ENCODE peak calls at places on chromosomes 3 and 15, in eight cellular contexts. E, H, T, M, D, Z, G and L are unnamed samples. For H3K36me3, the result is how much of the 10 kb centered on the place peaks cover.

GRCh38 chr3:50525987-50526386 is 22.6 kb upstream of the CACNA2D2 start:
- DNase-seq in T (peak), E (no peak), D (no peak), H (peak), M (no peak), G (peak), Z (no peak), L (peak)

GRCh38 chr15:90869601-90870353 is 1.4 kb downstream of the FURIN start:
- DNase-seq in D (no peak), M (no peak), Z (peak), E (peak), T (peak), G (peak), H (peak), L (peak)

GRCh38 chr3:58924581-58924980 is 125.2 kb downstream of the CFAP20DC start:
- DNase-seq in D (no peak), E (no peak), T (no peak), G (no peak), Z (no peak), H (no peak), M (no peak), L (no peak)

GRCh38 chr3:14980689-14981088 is 33.3 kb downstream of the NR2C2 start:
- DNase-seq in G (no peak), E (no peak), M (no peak), Z (no peak), H (no peak), T (no peak), D (no peak), L (no peak)

GRCh38 chr15:78129098-78130011 is 1.9 kb downstream of the CIB2 start:
- DNase-seq in Z (no peak), D (peak), E (no peak), M (no peak), H (no peak), G (no peak), T (no peak), L (peak)

GRCh38 chr15:92429378-92430066 is 35.8 kb downstream of the ST8SIA2 start:
- DNase-seq in G (peak), H (peak), E (no peak), T (no peak), D (no peak), Z (no peak), M (no peak), L (peak)

GRCh38 chr3:140342668-140343067 is 335.2 kb upstream of the TRIM42 start:
- DNase-seq in E (no peak), G (no peak), D (no peak), H (no peak), Z (no peak), T (no peak), M (no peak), L (no peak)

GRCh38 chr15:31262143-31262530 is 64.5 kb upstream of the KLF13 start:
- DNase-seq in G (no peak), Z (no peak), T (peak), M (no peak), E (no peak), D (no peak), H (no peak), L (no peak)

GRCh38 chr3:21292971-21293370 is 458.0 kb downstream of the ZNF385D start:
- DNase-seq in M (no peak), Z (no peak), G (no peak), D (no peak), E (no peak), T (no peak), H (no peak), L (no peak)

GRCh38 chr15:99707481-99708270 is 25.6 kb downstream of the LYSMD4 start:
- DNase-seq in D (no peak), Z (no peak), H (no peak), T (no peak), M (no peak), E (no peak), G (no peak), L (no peak)

GRCh38 chr3:43695443-43695842 is 4.7 kb downstream of the ABHD5 start:
- DNase-seq in T (no peak), Z (no peak), H (no peak), E (no peak), D (no peak), G (no peak), M (no peak), L (no peak)

GRCh38 chr15:77617507-77618285 is 15.0 kb downstream of the LINGO1 start:
- DNase-seq in E (no peak), Z (no peak), G (no peak), D (no peak), H (peak), M (no peak), T (peak), L (peak)

GRCh38 chr3:151345854-151346253 is 16.5 kb upstream of the P2RY13 start:
- DNase-seq in H (no peak), Z (no peak), D (no peak), G (no peak), E (no peak), M (peak), T (no peak), L (no peak)
- H3K4me3 ChIP-seq in H (no peak), Z (peak), D (no peak), G (no peak), E (no peak), M (no peak), T (no peak), L (no peak)

DNA sequence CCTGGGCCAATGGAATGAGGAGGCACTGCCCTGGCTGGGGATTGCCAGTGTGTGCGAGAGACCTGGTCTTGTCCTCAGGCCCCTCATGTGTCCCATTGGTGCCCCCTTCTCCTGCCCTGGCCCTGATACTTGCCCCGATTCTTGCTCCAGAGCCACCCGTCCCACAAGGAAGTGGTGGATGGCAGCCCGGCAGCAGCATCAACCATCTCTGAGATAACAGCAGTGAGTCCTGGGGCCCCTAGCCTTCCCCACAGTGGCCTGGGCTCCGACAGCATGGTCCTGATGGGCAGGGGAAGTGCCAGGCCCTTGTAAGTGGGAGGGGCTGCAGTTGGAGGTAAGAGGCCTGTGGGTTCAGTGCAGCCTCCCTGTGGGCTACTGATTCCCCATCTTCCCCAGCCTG is 15.4 kb downstream of the VILL start:
- DNase-seq in E (no peak), Z (no peak), G (no peak), D (no peak), T (no peak), M (no peak), H (no peak), L (no peak)
- H3K36me3 ChIP-seq in E (half or more), Z (under half), G (under half), D (under half), T (under half), M (under half), H (under half), L (under half)

DNA sequence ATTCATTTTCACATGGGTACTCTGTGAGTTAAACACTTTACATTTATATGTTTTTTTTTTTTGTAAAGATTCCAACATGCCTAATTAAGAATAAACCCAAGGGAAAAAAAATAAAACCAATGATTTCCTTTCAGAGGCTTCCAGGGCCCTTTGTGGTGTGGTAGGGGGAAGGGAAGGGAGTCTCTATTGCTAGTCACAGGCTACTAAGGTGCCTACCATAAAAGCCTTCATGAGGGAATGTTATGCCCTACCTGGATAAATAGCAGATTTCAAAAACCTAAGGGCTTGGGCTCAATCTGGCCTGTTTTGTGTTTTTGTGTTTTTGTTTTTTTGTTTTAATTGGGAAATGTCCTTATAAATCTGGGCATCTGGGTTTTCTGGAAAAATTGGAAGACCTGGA is 38.9 kb upstream of the SSR3 start:
- DNase-seq in G (no peak), H (no peak), T (no peak), D (no peak), Z (no peak), M (no peak), E (no peak), L (no peak)
- H3K4me3 ChIP-seq in G (no peak), H (no peak), T (no peak), D (no peak), Z (no peak), M (no peak), E (no peak), L (no peak)

GRCh38 chr15:41820791-41821423 is 7.0 kb upstream of the JMJD7 start:
- DNase-seq in H (no peak), T (no peak), D (no peak), G (no peak), E (no peak), Z (no peak), M (no peak), L (no peak)

GRCh38 chr15:41823502-41823901 is 4.4 kb upstream of the JMJD7 start:
- DNase-seq in E (no peak), Z (no peak), D (no peak), H (no peak), T (no peak), M (no peak), G (no peak), L (no peak)

GRCh38 chr15:41822957-41823356 is 4.9 kb upstream of the JMJD7 start:
- DNase-seq in H (no peak), T (no peak), E (no peak), D (no peak), M (no peak), G (no peak), Z (no peak), L (no peak)

GRCh38 chr15:41822471-41822870 is 5.4 kb upstream of the JMJD7 start:
- DNase-seq in Z (no peak), G (no peak), H (no peak), E (no peak), T (no peak), D (no peak), M (no peak), L (no peak)

DNA sequence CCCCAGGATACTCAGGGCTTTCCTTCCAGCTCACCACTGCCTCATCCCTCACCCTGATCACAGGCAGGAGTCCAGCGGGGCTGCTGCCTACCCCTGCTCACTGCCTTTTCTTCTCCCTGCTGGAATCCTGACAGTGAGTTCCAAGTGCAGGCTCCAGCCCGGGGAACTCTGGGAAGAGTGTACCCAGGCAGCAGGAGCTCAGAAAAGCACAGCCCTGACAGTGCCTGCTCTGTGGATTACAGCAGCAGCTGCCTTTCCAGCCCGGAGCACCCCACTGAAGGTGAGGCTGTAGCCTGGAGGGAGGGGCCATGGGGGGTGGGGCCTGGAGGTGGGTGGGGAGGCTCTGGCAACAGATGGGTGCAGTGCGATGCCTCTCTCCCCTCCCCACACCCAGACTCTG is 6.1 kb upstream of the JMJD7 start:
- DNase-seq in Z (no peak), H (no peak), E (no peak), D (no peak), T (no peak), M (no peak), G (no peak), L (no peak)
- H3K36me3 ChIP-seq in Z (under half), H (under half), E (under half), D (under half), T (under half), M (under half), G (half or more), L (under half)

GRCh38 chr3:123618076-123618703 is 33.3 kb upstream of the HACD2 start:
- DNase-seq in M (no peak), D (no peak), G (no peak), T (no peak), E (no peak), Z (no peak), H (peak), L (no peak)

GRCh38 chr3:123622766-123623165 is 37.9 kb upstream of the HACD2 start:
- DNase-seq in D (no peak), Z (no peak), E (no peak), T (no peak), M (no peak), H (no peak), G (no peak), L (no peak)

GRCh38 chr3:123618768-123619484 is 34.1 kb upstream of the HACD2 start:
- DNase-seq in E (no peak), M (peak), D (no peak), T (peak), Z (peak), H (no peak), G (no peak), L (no peak)

GRCh38 chr3:123621510-123622189 is 36.8 kb upstream of the HACD2 start:
- DNase-seq in M (no peak), G (no peak), D (no peak), E (no peak), T (no peak), H (no peak), Z (no peak), L (no peak)

DNA sequence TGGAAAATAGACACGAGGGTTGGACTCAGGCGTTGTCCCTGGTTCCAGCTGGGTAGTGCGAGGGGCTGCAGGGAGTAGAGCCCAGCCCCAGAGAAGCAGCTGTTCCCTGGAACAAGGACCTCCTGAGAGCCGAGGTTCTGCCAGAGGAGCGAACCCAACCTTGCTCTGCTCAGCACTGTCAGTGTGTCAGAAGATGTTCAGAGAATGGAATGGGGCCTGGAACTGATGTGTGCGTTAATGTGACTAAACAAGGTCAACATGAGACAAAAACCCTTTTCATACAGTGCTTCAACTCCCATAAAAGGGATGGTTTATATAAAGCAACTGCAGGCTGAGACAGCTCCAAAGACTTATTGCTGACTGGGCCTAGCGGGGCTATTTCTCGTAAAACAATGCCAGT is 35.5 kb upstream of the HACD2 start:
- DNase-seq in Z (no peak), T (no peak), H (no peak), E (no peak), D (no peak), G (no peak), M (peak), L (no peak)
- H3K4me3 ChIP-seq in Z (no peak), T (peak), H (no peak), E (no peak), D (no peak), G (no peak), M (peak), L (no peak)

GRCh38 chr3:72901840-72902239 is 14.0 kb downstream of the GXYLT2 start:
- DNase-seq in Z (no peak), M (no peak), H (no peak), T (no peak), G (no peak), E (no peak), D (no peak), L (no peak)

GRCh38 chr3:72906154-72906553 is 18.3 kb downstream of the GXYLT2 start:
- DNase-seq in D (no peak), E (no peak), M (no peak), T (no peak), G (no peak), H (no peak), Z (no peak), L (peak)

GRCh38 chr3:72907131-72907697 is 19.4 kb downstream of the GXYLT2 start:
- DNase-seq in E (no peak), Z (no peak), D (no peak), M (no peak), T (no peak), H (no peak), G (no peak), L (no peak)

GRCh38 chr3:72903004-72903403 is 15.2 kb downstream of the GXYLT2 start:
- DNase-seq in M (no peak), D (no peak), Z (no peak), T (no peak), E (no peak), G (no peak), H (peak), L (no peak)

GRCh38 chr3:72904156-72904555 is 16.3 kb downstream of the GXYLT2 start:
- DNase-seq in M (no peak), H (no peak), E (no peak), Z (no peak), T (no peak), G (no peak), D (no peak), L (no peak)
- H3K36me3 ChIP-seq in M (under half), H (under half), E (under half), Z (under half), T (under half), G (under half), D (under half), L (under half)

DNA sequence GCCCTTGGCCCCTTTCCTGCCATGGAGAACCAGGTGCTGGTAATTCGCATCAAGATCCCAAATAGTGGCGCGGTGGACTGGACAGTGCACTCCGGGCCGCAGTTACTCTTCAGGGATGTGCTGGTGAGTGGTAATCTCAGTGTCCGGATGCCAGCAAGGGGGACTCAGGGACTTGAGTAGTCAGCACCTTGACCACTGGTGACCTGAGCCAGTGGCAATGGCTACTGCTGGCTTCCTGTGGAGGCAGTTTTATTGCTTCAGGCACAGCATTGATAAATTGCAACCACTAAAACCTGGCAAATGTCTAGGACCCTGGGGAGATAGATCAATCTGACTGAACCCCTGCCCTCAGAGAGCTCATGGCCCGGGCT is 830 bp downstream of the MAP2K5 start:
- DNase-seq in T (peak), Z (no peak), H (no peak), E (no peak), D (no peak), G (no peak), M (no peak), L (no peak)
- H3K4me3 ChIP-seq in T (peak), Z (peak), H (no peak), E (peak), D (peak), G (peak), M (peak), L (peak)

GRCh38 chr3:53183514-53183913 is 22.5 kb downstream of the PRKCD start:
- DNase-seq in E (no peak), T (no peak), Z (no peak), M (no peak), G (no peak), H (no peak), D (no peak), L (no peak)
- H3K36me3 ChIP-seq in E (half or more), T (under half), Z (under half), M (under half), G (half or more), H (under half), D (under half), L (under half)

GRCh38 chr3:147410518-147411234 is 1.5 kb downstream of the ZIC1 start:
- DNase-seq in T (no peak), H (peak), D (no peak), G (no peak), M (no peak), Z (no peak), E (no peak), L (peak)
- H3K4me3 ChIP-seq in T (peak), H (no peak), D (peak), G (peak), M (peak), Z (peak), E (peak), L (peak)